ENCODE peak calls at places on chromosomes 4 and X, in seven cellular contexts. One of them, this sample, is unnamed.

GRCh38 chrX:31366076-31366475 is 294.2 kb upstream of the FTHL17 start:
- DNase-seq in GM12878: no peak
- DNase-seq in K562: no peak
- DNase-seq in HCT116: no peak
- DNase-seq in SK-N-SH: no peak
- DNase-seq in HepG2: no peak
- DNase-seq in H1: no peak
- DNase-seq in this sample: no peak

GRCh38 chr4:76569225-76569624 is 134.2 kb downstream of the SHROOM3 start:
- DNase-seq in GM12878: no peak
- DNase-seq in K562: no peak
- DNase-seq in HCT116: no peak
- DNase-seq in SK-N-SH: no peak
- DNase-seq in HepG2: no peak
- DNase-seq in H1: no peak
- DNase-seq in this sample: no peak

GRCh38 chr4:40059362-40059761 is 2.7 kb downstream of the N4BP2 start:
- DNase-seq in GM12878: no peak
- DNase-seq in K562: no peak
- DNase-seq in HCT116: no peak
- DNase-seq in SK-N-SH: no peak
- DNase-seq in HepG2: no peak
- DNase-seq in H1: no peak
- DNase-seq in this sample: no peak

GRCh38 chr4:177283167-177283566 is 26.5 kb upstream of the NEIL3 start:
- DNase-seq in GM12878: no peak
- DNase-seq in K562: no peak
- DNase-seq in HCT116: no peak
- DNase-seq in SK-N-SH: no peak
- DNase-seq in HepG2: no peak
- DNase-seq in H1: no peak
- DNase-seq in this sample: no peak

GRCh38 chrX:74523870-74524735 is 90.3 kb downstream of the RLIM start:
- DNase-seq in GM12878: no peak
- DNase-seq in K562: no peak
- DNase-seq in HCT116: peak
- DNase-seq in SK-N-SH: no peak
- DNase-seq in HepG2: no peak
- DNase-seq in H1: no peak
- DNase-seq in this sample: no peak

GRCh38 chr4:120680647-120681228 is 241.8 kb downstream of the PRDM5 start:
- DNase-seq in GM12878: no peak
- DNase-seq in K562: no peak
- DNase-seq in HCT116: no peak
- DNase-seq in SK-N-SH: no peak
- DNase-seq in HepG2: no peak
- DNase-seq in H1: no peak
- DNase-seq in this sample: no peak

GRCh38 chr4:90616711-90617110 is 489.5 kb downstream of the CCSER1 start:
- DNase-seq in GM12878: no peak
- DNase-seq in K562: no peak
- DNase-seq in HCT116: no peak
- DNase-seq in SK-N-SH: no peak
- DNase-seq in HepG2: no peak
- DNase-seq in H1: no peak
- DNase-seq in this sample: no peak

GRCh38 chr4:2300431-2300861 is 38.5 kb upstream of the MXD4 start:
- DNase-seq in GM12878: no peak
- DNase-seq in K562: no peak
- DNase-seq in HCT116: no peak
- DNase-seq in SK-N-SH: no peak
- DNase-seq in HepG2: no peak
- DNase-seq in H1: no peak
- DNase-seq in this sample: no peak

GRCh38 chr4:183444953-183445543 is 612 bp downstream of the CDKN2AIP start:
- DNase-seq in GM12878: no peak
- DNase-seq in K562: peak
- DNase-seq in HCT116: no peak
- DNase-seq in SK-N-SH: peak
- DNase-seq in HepG2: no peak
- DNase-seq in H1: no peak
- DNase-seq in this sample: peak

GRCh38 chr4:161949941-161950725 is 213.7 kb downstream of the FSTL5 start:
- DNase-seq in GM12878: no peak
- DNase-seq in K562: no peak
- DNase-seq in HCT116: no peak
- DNase-seq in SK-N-SH: no peak
- DNase-seq in HepG2: no peak
- DNase-seq in H1: no peak
- DNase-seq in this sample: no peak

GRCh38 chrX:49756692-49757091 is 60.9 kb upstream of the PAGE1 start:
- DNase-seq in GM12878: no peak
- DNase-seq in K562: no peak
- DNase-seq in HCT116: no peak
- DNase-seq in SK-N-SH: no peak
- DNase-seq in HepG2: no peak
- DNase-seq in H1: no peak
- DNase-seq in this sample: no peak

GRCh38 chrX:134599173-134599914 is 58.9 kb downstream of the PLAC1 start:
- DNase-seq in GM12878: peak
- DNase-seq in K562: no peak
- DNase-seq in HCT116: no peak
- DNase-seq in SK-N-SH: no peak
- DNase-seq in HepG2: no peak
- DNase-seq in H1: no peak
- DNase-seq in this sample: no peak

GRCh38 chr4:26515936-26516335 is 25.7 kb upstream of the CCKAR start:
- DNase-seq in GM12878: no peak
- DNase-seq in K562: no peak
- DNase-seq in HCT116: no peak
- DNase-seq in SK-N-SH: no peak
- DNase-seq in HepG2: no peak
- DNase-seq in H1: no peak
- DNase-seq in this sample: no peak

GRCh38 chr4:159723341-159724048 is 620.6 kb downstream of the RAPGEF2 start:
- DNase-seq in GM12878: no peak
- DNase-seq in K562: no peak
- DNase-seq in HCT116: no peak
- DNase-seq in SK-N-SH: peak
- DNase-seq in HepG2: no peak
- DNase-seq in H1: no peak
- DNase-seq in this sample: no peak

GRCh38 chrX:7943600-7944245 is 16.5 kb upstream of the PNPLA4 start:
- DNase-seq in GM12878: no peak
- DNase-seq in K562: no peak
- DNase-seq in HCT116: no peak
- DNase-seq in SK-N-SH: no peak
- DNase-seq in HepG2: no peak
- DNase-seq in H1: no peak
- DNase-seq in this sample: no peak

GRCh38 chr4:173498023-173498422 is 32.0 kb downstream of the HAND2 start:
- DNase-seq in GM12878: no peak
- DNase-seq in K562: no peak
- DNase-seq in HCT116: no peak
- DNase-seq in SK-N-SH: no peak
- DNase-seq in HepG2: no peak
- DNase-seq in H1: no peak
- DNase-seq in this sample: no peak

GRCh38 chr4:182496392-182496791 is 253.2 kb downstream of the TENM3 start:
- DNase-seq in GM12878: no peak
- DNase-seq in K562: no peak
- DNase-seq in HCT116: no peak
- DNase-seq in SK-N-SH: no peak
- DNase-seq in HepG2: no peak
- DNase-seq in H1: no peak
- DNase-seq in this sample: no peak

GRCh38 chr4:16642897-16643296 is 255.5 kb downstream of the LDB2 start:
- DNase-seq in GM12878: no peak
- DNase-seq in K562: peak
- DNase-seq in HCT116: no peak
- DNase-seq in SK-N-SH: peak
- DNase-seq in HepG2: peak
- DNase-seq in H1: no peak
- DNase-seq in this sample: peak

GRCh38 chrX:151958101-151958500 is 16.4 kb downstream of the GABRE start:
- DNase-seq in GM12878: no peak
- DNase-seq in K562: no peak
- DNase-seq in HCT116: no peak
- DNase-seq in SK-N-SH: no peak
- DNase-seq in HepG2: no peak
- DNase-seq in H1: no peak
- DNase-seq in this sample: no peak

GRCh38 chr4:139903845-139904244 is 238.2 kb downstream of the MGST2 start:
- DNase-seq in GM12878: no peak
- DNase-seq in K562: no peak
- DNase-seq in HCT116: no peak
- DNase-seq in SK-N-SH: no peak
- DNase-seq in HepG2: no peak
- DNase-seq in H1: no peak
- DNase-seq in this sample: no peak

GRCh38 chr4:52659722-52660261 is 691 bp upstream of the USP46 start:
- DNase-seq in GM12878: no peak
- DNase-seq in K562: peak
- DNase-seq in HCT116: no peak
- DNase-seq in SK-N-SH: peak
- DNase-seq in HepG2: peak
- DNase-seq in H1: no peak
- DNase-seq in this sample: peak

GRCh38 chr4:54513231-54513630 is 144.5 kb upstream of the KIT start:
- DNase-seq in GM12878: no peak
- DNase-seq in K562: no peak
- DNase-seq in HCT116: no peak
- DNase-seq in SK-N-SH: no peak
- DNase-seq in HepG2: no peak
- DNase-seq in H1: no peak
- DNase-seq in this sample: no peak

GRCh38 chr4:41124916-41125548 is 89.3 kb downstream of the APBB2 start:
- DNase-seq in GM12878: no peak
- DNase-seq in K562: no peak
- DNase-seq in HCT116: peak
- DNase-seq in SK-N-SH: no peak
- DNase-seq in HepG2: peak
- DNase-seq in H1: peak
- DNase-seq in this sample: no peak

GRCh38 chr4:84691800-84692199 is 108.9 kb downstream of the CDS1 start:
- DNase-seq in GM12878: no peak
- DNase-seq in K562: no peak
- DNase-seq in HCT116: no peak
- DNase-seq in SK-N-SH: no peak
- DNase-seq in HepG2: no peak
- DNase-seq in H1: no peak
- DNase-seq in this sample: no peak

GRCh38 chr4:1031956-1032795 is 20.8 kb downstream of the FGFRL1 start:
- DNase-seq in GM12878: no peak
- DNase-seq in K562: no peak
- DNase-seq in HCT116: no peak
- DNase-seq in SK-N-SH: peak
- DNase-seq in HepG2: no peak
- DNase-seq in H1: no peak
- DNase-seq in this sample: peak

GRCh38 chr4:54607521-54607920 is 50.2 kb upstream of the KIT start:
- DNase-seq in GM12878: no peak
- DNase-seq in K562: no peak
- DNase-seq in HCT116: no peak
- DNase-seq in SK-N-SH: no peak
- DNase-seq in HepG2: no peak
- DNase-seq in H1: no peak
- DNase-seq in this sample: no peak

GRCh38 chr4:1137063-1137771 is 23.9 kb upstream of the RNF212 start:
- DNase-seq in GM12878: peak
- DNase-seq in K562: no peak
- DNase-seq in HCT116: no peak
- DNase-seq in SK-N-SH: no peak
- DNase-seq in HepG2: no peak
- DNase-seq in H1: no peak
- DNase-seq in this sample: no peak

GRCh38 chrX:11934089-11934488 is 176.1 kb downstream of the MSL3 start:
- DNase-seq in GM12878: no peak
- DNase-seq in K562: no peak
- DNase-seq in HCT116: no peak
- DNase-seq in SK-N-SH: no peak
- DNase-seq in HepG2: no peak
- DNase-seq in H1: no peak
- DNase-seq in this sample: no peak

GRCh38 chr4:65416875-65417274 is 253.4 kb downstream of the EPHA5 start:
- DNase-seq in GM12878: no peak
- DNase-seq in K562: no peak
- DNase-seq in HCT116: no peak
- DNase-seq in SK-N-SH: no peak
- DNase-seq in HepG2: no peak
- DNase-seq in H1: no peak
- DNase-seq in this sample: peak

GRCh38 chr4:4860803-4861591 is 1.5 kb downstream of the MSX1 start:
- DNase-seq in GM12878: no peak
- DNase-seq in K562: no peak
- DNase-seq in HCT116: no peak
- DNase-seq in SK-N-SH: peak
- DNase-seq in HepG2: peak
- DNase-seq in H1: no peak
- DNase-seq in this sample: no peak
- TF ChIP-seq JUND in GM12878: no peak
- TF ChIP-seq JUND in K562: no peak
- TF ChIP-seq JUND in HCT116: no peak
- TF ChIP-seq JUND in SK-N-SH: no peak
- TF ChIP-seq JUND in HepG2: no peak
- TF ChIP-seq JUND in H1: no peak
- TF ChIP-seq JUND in this sample: no peak

GRCh38 chr4:73859614-73860088 is 6.6 kb downstream of the PF4V1 start:
- DNase-seq in GM12878: no peak
- DNase-seq in K562: no peak
- DNase-seq in HCT116: no peak
- DNase-seq in SK-N-SH: no peak
- DNase-seq in HepG2: no peak
- DNase-seq in H1: no peak
- DNase-seq in this sample: no peak
- TF ChIP-seq JUND in GM12878: no peak
- TF ChIP-seq JUND in K562: no peak
- TF ChIP-seq JUND in HCT116: no peak
- TF ChIP-seq JUND in SK-N-SH: no peak
- TF ChIP-seq JUND in HepG2: no peak
- TF ChIP-seq JUND in H1: no peak
- TF ChIP-seq JUND in this sample: no peak

GRCh38 chr4:92234393-92235176 is 69.2 kb upstream of the GRID2 start:
- DNase-seq in GM12878: no peak
- DNase-seq in K562: no peak
- DNase-seq in HCT116: peak
- DNase-seq in SK-N-SH: no peak
- DNase-seq in HepG2: peak
- DNase-seq in H1: no peak
- DNase-seq in this sample: peak
- TF ChIP-seq JUND in GM12878: no peak
- TF ChIP-seq JUND in K562: no peak
- TF ChIP-seq JUND in HCT116: no peak
- TF ChIP-seq JUND in SK-N-SH: peak
- TF ChIP-seq JUND in HepG2: no peak
- TF ChIP-seq JUND in H1: no peak
- TF ChIP-seq JUND in this sample: no peak

DNA sequence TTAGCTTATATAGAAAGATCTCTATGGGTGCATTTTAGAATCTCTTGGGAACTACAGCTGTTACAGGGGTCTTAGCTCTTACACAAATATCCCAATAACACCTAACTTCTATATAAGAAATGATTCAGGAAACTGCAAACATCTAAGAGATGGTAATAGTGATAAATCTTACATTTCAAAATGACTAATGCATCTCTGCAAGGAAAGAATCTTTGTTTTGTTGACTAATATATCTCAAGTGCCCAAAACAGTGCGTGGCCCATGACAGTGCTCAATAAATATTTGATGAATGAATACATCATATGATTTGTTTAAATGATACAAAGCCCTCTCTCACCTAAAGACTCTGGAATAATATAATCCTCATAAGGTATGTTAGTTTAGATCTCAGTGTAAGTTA is 47.5 kb downstream of the CENPE start:
- DNase-seq in GM12878: no peak
- DNase-seq in K562: no peak
- DNase-seq in HCT116: no peak
- DNase-seq in SK-N-SH: no peak
- DNase-seq in HepG2: no peak
- DNase-seq in H1: no peak
- DNase-seq in this sample: no peak
- TF ChIP-seq JUND in GM12878: no peak
- TF ChIP-seq JUND in K562: no peak
- TF ChIP-seq JUND in HCT116: no peak
- TF ChIP-seq JUND in SK-N-SH: peak
- TF ChIP-seq JUND in HepG2: no peak
- TF ChIP-seq JUND in H1: no peak
- TF ChIP-seq JUND in this sample: no peak